ENCODE peak calls at places on chromosomes 5 and 9, in six cellular contexts. One of them, this sample, is unnamed.

GRCh38 chr5:176383248-176383905 is 5.0 kb downstream of the NOP16 start:
- DNase-seq in nucleus accumbens: no peak
- DNase-seq in CD4-positive, alpha-beta T cell: no peak
- DNase-seq in CD8-positive, alpha-beta T cell: no peak
- DNase-seq in MV-4-11: no peak
- DNase-seq in RWPE1: no peak
- DNase-seq in this sample: no peak

GRCh38 chr5:149128023-149128875 is 13.0 kb upstream of the ABLIM3 start:
- DNase-seq in nucleus accumbens: no peak
- DNase-seq in CD4-positive, alpha-beta T cell: no peak
- DNase-seq in CD8-positive, alpha-beta T cell: no peak
- DNase-seq in MV-4-11: peak
- DNase-seq in RWPE1: peak
- DNase-seq in this sample: no peak

GRCh38 chr9:127767405-127767804 is 11.1 kb downstream of the SH2D3C start:
- DNase-seq in nucleus accumbens: no peak
- DNase-seq in CD4-positive, alpha-beta T cell: no peak
- DNase-seq in CD8-positive, alpha-beta T cell: no peak
- DNase-seq in MV-4-11: no peak
- DNase-seq in RWPE1: no peak
- DNase-seq in this sample: no peak

GRCh38 chr5:67238191-67238590 is 41.6 kb upstream of the CD180 start:
- DNase-seq in nucleus accumbens: no peak
- DNase-seq in CD4-positive, alpha-beta T cell: no peak
- DNase-seq in CD8-positive, alpha-beta T cell: no peak
- DNase-seq in MV-4-11: no peak
- DNase-seq in RWPE1: peak
- DNase-seq in this sample: no peak

GRCh38 chr5:123119334-123119986 is 30.4 kb downstream of the PRDM6 start:
- DNase-seq in nucleus accumbens: no peak
- DNase-seq in CD4-positive, alpha-beta T cell: no peak
- DNase-seq in CD8-positive, alpha-beta T cell: no peak
- DNase-seq in MV-4-11: no peak
- DNase-seq in RWPE1: peak
- DNase-seq in this sample: no peak

GRCh38 chr5:133357758-133358157 is 254.6 kb downstream of the FSTL4 start:
- DNase-seq in nucleus accumbens: no peak
- DNase-seq in CD4-positive, alpha-beta T cell: no peak
- DNase-seq in CD8-positive, alpha-beta T cell: no peak
- DNase-seq in MV-4-11: no peak
- DNase-seq in RWPE1: no peak
- DNase-seq in this sample: no peak

GRCh38 chr9:97638666-97639065 is 5.0 kb downstream of the NCBP1 start:
- DNase-seq in nucleus accumbens: no peak
- DNase-seq in CD4-positive, alpha-beta T cell: no peak
- DNase-seq in CD8-positive, alpha-beta T cell: no peak
- DNase-seq in MV-4-11: peak
- DNase-seq in RWPE1: no peak
- DNase-seq in this sample: no peak

GRCh38 chr9:93122721-93123221 is 11.3 kb downstream of the NINJ1 start:
- DNase-seq in nucleus accumbens: no peak
- DNase-seq in CD4-positive, alpha-beta T cell: no peak
- DNase-seq in CD8-positive, alpha-beta T cell: no peak
- DNase-seq in MV-4-11: no peak
- DNase-seq in RWPE1: no peak
- DNase-seq in this sample: no peak

GRCh38 chr9:120306561-120306960 is 273.4 kb downstream of the CDK5RAP2 start:
- DNase-seq in nucleus accumbens: no peak
- DNase-seq in CD4-positive, alpha-beta T cell: no peak
- DNase-seq in CD8-positive, alpha-beta T cell: no peak
- DNase-seq in MV-4-11: no peak
- DNase-seq in RWPE1: no peak
- DNase-seq in this sample: no peak

GRCh38 chr5:60487885-60488425 is 212.0 kb downstream of the DEPDC1B start:
- DNase-seq in nucleus accumbens: no peak
- DNase-seq in CD4-positive, alpha-beta T cell: no peak
- DNase-seq in CD8-positive, alpha-beta T cell: no peak
- DNase-seq in MV-4-11: no peak
- DNase-seq in RWPE1: peak
- DNase-seq in this sample: no peak

GRCh38 chr9:129671065-129671464 is 5.6 kb downstream of the PRRX2 start:
- DNase-seq in nucleus accumbens: no peak
- DNase-seq in CD4-positive, alpha-beta T cell: no peak
- DNase-seq in CD8-positive, alpha-beta T cell: no peak
- DNase-seq in MV-4-11: no peak
- DNase-seq in RWPE1: no peak
- DNase-seq in this sample: no peak

GRCh38 chr5:92942762-92943161 is 638.3 kb downstream of the NR2F1-AS1 start:
- DNase-seq in nucleus accumbens: no peak
- DNase-seq in CD4-positive, alpha-beta T cell: no peak
- DNase-seq in CD8-positive, alpha-beta T cell: no peak
- DNase-seq in MV-4-11: no peak
- DNase-seq in RWPE1: no peak
- DNase-seq in this sample: no peak

GRCh38 chr5:17838506-17838905 is 204.2 kb downstream of the TAF11L14 start:
- DNase-seq in nucleus accumbens: no peak
- DNase-seq in CD4-positive, alpha-beta T cell: no peak
- DNase-seq in CD8-positive, alpha-beta T cell: no peak
- DNase-seq in MV-4-11: no peak
- DNase-seq in RWPE1: no peak
- DNase-seq in this sample: no peak

GRCh38 chr9:121851641-121852091 is 200.2 kb downstream of the DAB2IP start:
- DNase-seq in nucleus accumbens: no peak
- DNase-seq in CD4-positive, alpha-beta T cell: no peak
- DNase-seq in CD8-positive, alpha-beta T cell: no peak
- DNase-seq in MV-4-11: no peak
- DNase-seq in RWPE1: no peak
- DNase-seq in this sample: no peak

GRCh38 chr5:143065185-143065584 is 295.0 kb downstream of the ARHGAP26 start:
- DNase-seq in nucleus accumbens: no peak
- DNase-seq in CD4-positive, alpha-beta T cell: no peak
- DNase-seq in CD8-positive, alpha-beta T cell: no peak
- DNase-seq in MV-4-11: peak
- DNase-seq in RWPE1: no peak
- DNase-seq in this sample: no peak

GRCh38 chr9:114518599-114519022 is 13.3 kb upstream of the WHRN start:
- DNase-seq in nucleus accumbens: no peak
- DNase-seq in CD4-positive, alpha-beta T cell: no peak
- DNase-seq in CD8-positive, alpha-beta T cell: no peak
- DNase-seq in MV-4-11: peak
- DNase-seq in RWPE1: no peak
- DNase-seq in this sample: no peak

GRCh38 chr9:95171001-95171400 is 146.5 kb downstream of the FANCC start:
- DNase-seq in nucleus accumbens: no peak
- DNase-seq in CD4-positive, alpha-beta T cell: no peak
- DNase-seq in CD8-positive, alpha-beta T cell: no peak
- DNase-seq in MV-4-11: no peak
- DNase-seq in RWPE1: peak
- DNase-seq in this sample: no peak

GRCh38 chr5:143826909-143827514 is 15.1 kb downstream of the HMHB1 start:
- DNase-seq in nucleus accumbens: no peak
- DNase-seq in CD4-positive, alpha-beta T cell: no peak
- DNase-seq in CD8-positive, alpha-beta T cell: no peak
- DNase-seq in MV-4-11: no peak
- DNase-seq in RWPE1: peak
- DNase-seq in this sample: no peak

GRCh38 chr9:15374825-15375224 is 47.9 kb upstream of the SNAPC3 start:
- DNase-seq in nucleus accumbens: no peak
- DNase-seq in CD4-positive, alpha-beta T cell: no peak
- DNase-seq in CD8-positive, alpha-beta T cell: no peak
- DNase-seq in MV-4-11: no peak
- DNase-seq in RWPE1: no peak
- DNase-seq in this sample: no peak

This sample was measured in GM04503.